ENCODE peak calls at places on chromosomes 4 and X, in five cellular contexts. K is esophagus muscularis mucosa, G is ovary, D is sigmoid colon, L is tibial nerve. O is an unnamed sample.

GRCh38 chrX:123899701-123900100 is 39.8 kb downstream of the XIAP start:
- DNase-seq in K (no peak), G (no peak), D (no peak), L (no peak), O (no peak)

GRCh38 chr4:962231-963208 is 10.8 kb downstream of the DGKQ start:
- DNase-seq in K (no peak), G (no peak), D (peak; percentile 62), L (no peak), O (no peak)

GRCh38 chr4:152697284-152698011 is 17.7 kb upstream of the TMEM154 start:
- DNase-seq in K (no peak), G (no peak), D (no peak), L (no peak), O (no peak)

GRCh38 chrX:71996138-71996537 is 85.5 kb downstream of the NHSL2 start:
- DNase-seq in K (no peak), G (no peak), D (no peak), L (no peak), O (no peak)

GRCh38 chr4:67909910-67910905 is 26.4 kb upstream of the TMPRSS11D start:
- DNase-seq in K (no peak), G (no peak), D (no peak), L (no peak), O (no peak)

GRCh38 chrX:110397904-110398303 is 39.3 kb downstream of the RTL9 start:
- DNase-seq in K (no peak), G (no peak), D (no peak), L (no peak), O (no peak)

GRCh38 chrX:50003927-50004326 is 81.5 kb downstream of the CLCN5 start:
- DNase-seq in K (no peak), G (no peak), D (no peak), L (no peak), O (no peak)

GRCh38 chrX:49995795-49996455 is 73.5 kb downstream of the CLCN5 start:
- DNase-seq in K (no peak), G (no peak), D (no peak), L (no peak), O (no peak)

GRCh38 chr4:174047363-174047762 is 236.1 kb downstream of the FBXO8 start:
- DNase-seq in K (no peak), G (no peak), D (no peak), L (no peak), O (no peak)

GRCh38 chr4:12446237-12446636 is 1017.5 kb upstream of the HS3ST1 start:
- DNase-seq in K (no peak), G (no peak), D (no peak), L (no peak), O (no peak)

GRCh38 chr4:144421839-144422565 is 224.0 kb upstream of the HHIP start:
- DNase-seq in K (no peak), G (no peak), D (no peak), L (no peak), O (no peak)

GRCh38 chr4:137994858-137995257 is 247.3 kb downstream of the SLC7A11 start:
- DNase-seq in K (no peak), G (no peak), D (no peak), L (no peak), O (no peak)

GRCh38 chrX:3577551-3577950 is 135.9 kb downstream of the PRKX start:
- DNase-seq in K (no peak), G (no peak), D (no peak), L (no peak), O (no peak)

DNA sequence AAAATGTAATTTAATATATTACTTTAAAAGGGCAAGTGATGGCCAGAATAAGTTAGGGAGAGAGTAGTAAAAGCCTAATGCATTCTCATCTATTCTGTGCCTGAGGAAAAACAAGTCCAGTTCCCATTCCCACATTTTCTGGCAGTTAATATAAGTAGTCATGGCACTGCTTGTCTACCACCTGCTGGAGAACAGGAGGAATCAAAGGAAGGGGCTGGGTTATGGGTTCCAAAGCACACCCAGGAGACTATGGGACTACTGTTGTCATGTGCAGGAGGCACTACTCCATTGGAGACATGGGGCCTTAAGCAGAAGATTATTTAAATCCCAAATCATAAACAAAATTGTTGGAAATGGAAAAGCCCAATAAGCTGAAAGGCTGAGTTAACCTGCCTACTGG is 2618.6 kb downstream of the ARAP2 start:
- DNase-seq in K (no peak), G (no peak), D (no peak), L (no peak), O (no peak)
- TF ChIP-seq CTCF in K (no peak), G (no peak), D (no peak), L (no peak), O (no peak)

GRCh38 chrX:132957211-132958085 is 981 bp downstream of the HS6ST2 start:
- DNase-seq in K (no peak), G (peak; percentile 48), D (no peak), L (no peak), O (peak; percentile 75)
- H3K27me3 ChIP-seq in K (no peaks in the 10 kb centered on the region), G (no peaks in the 10 kb centered on the region), D (peaks cover 18% of the 10 kb centered on the region), L (peaks cover 55% of the 10 kb centered on the region), O (no peaks in the 10 kb centered on the region)

GRCh38 chr4:99013884-99014523 is 18.5 kb downstream of the METAP1 start:
- DNase-seq in K (no peak), G (no peak), D (no peak), L (no peak), O (no peak)
- TF ChIP-seq EP300 in K (no peak), G (no peak), D (no peak), L (no peak), O (no peak)

GRCh38 chr4:161642708-161643107 is 521.1 kb downstream of the FSTL5 start:
- DNase-seq in K (no peak), G (no peak), D (no peak), L (no peak), O (no peak)
- TF ChIP-seq CTCF in K (no peak), G (no peak), D (no peak), L (no peak), O (no peak)

GRCh38 chrX:153953892-153954617 is 9.6 kb upstream of the RENBP start:
- DNase-seq in K (no peak), G (no peak), D (no peak), L (no peak), O (no peak)

GRCh38 chrX:153953342-153953830 is 8.9 kb upstream of the RENBP start:
- DNase-seq in K (peak; percentile 92), G (peak; percentile 76), D (peak; percentile 93), L (peak; percentile 53), O (peak; percentile 75)

GRCh38 chrX:153952373-153953026 is 8.1 kb upstream of the RENBP start:
- DNase-seq in K (no peak), G (no peak), D (no peak), L (no peak), O (no peak)

GRCh38 chrX:153948847-153949819 is 4.7 kb upstream of the RENBP start:
- DNase-seq in K (no peak), G (no peak), D (no peak), L (no peak), O (no peak)

DNA sequence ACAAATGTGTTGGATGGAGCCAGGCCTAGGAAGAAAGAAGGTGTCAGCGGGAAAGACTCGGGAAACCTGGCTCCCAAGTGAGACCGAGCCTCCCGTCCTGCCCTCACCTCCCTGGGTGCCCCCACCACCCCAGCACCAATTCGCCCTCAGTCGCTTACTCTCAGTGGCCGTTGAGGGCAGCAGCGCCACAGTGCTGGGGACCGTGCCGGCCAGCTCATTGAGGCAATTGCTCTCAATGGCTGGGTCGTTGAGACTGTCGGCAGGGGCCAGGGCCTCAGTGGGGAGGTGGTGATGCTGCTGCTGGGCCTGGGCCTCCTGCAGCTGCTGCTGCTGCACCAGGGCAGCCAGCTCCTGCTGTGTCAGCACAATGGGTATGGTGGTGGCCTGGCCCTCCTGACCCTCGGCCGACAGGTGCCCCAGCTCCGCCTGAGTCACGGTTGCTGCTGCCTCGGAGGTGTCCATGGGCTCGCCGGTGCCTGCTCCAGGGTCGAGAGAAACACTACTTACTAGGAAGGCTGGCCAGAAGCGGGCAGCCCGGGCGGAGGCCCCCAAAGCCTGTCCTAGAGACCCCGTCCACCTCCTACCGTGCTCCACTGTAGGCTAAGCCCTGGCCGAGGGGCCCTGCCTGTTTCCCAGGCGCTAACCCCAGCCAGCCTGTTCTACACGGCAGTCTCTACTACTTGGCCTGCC is 7.4 kb upstream of the RENBP start:
- DNase-seq in K (no peak), G (no peak), D (no peak), L (no peak), O (no peak)
- H3K27me3 ChIP-seq in K (no peaks in the 10 kb centered on the region), G (no peaks in the 10 kb centered on the region), D (no peaks in the 10 kb centered on the region), L (no peaks in the 10 kb centered on the region), O (no peaks in the 10 kb centered on the region)

O was measured in upper lobe of left lung.